ENCODE peak calls at places on chromosomes 2 and 18, in eight cellular contexts. B is lower lobe of right lung, G is fibroblast of lung, W is HCT116, T is uterus, S is neural progenitor cell, A is brain microvascular endothelial cell, Q is adrenal gland. L is an unnamed sample.

GRCh38 chr2:42944744-42945415 is 152.5 kb upstream of the HAAO start:
- DNase-seq in B (no peak), G (no peak), W (peak), T (no peak), S (peak), A (peak), Q (no peak), L (no peak)

GRCh38 chr2:197211881-197212342 is 98.7 kb downstream of the ANKRD44 start:
- DNase-seq in B (no peak), G (no peak), W (no peak), T (no peak), S (no peak), A (no peak), Q (no peak), L (no peak)

GRCh38 chr2:117858892-117859531 is 44.5 kb downstream of the DDX18 start:
- DNase-seq in B (peak), G (no peak), W (no peak), T (no peak), S (peak), A (no peak), Q (no peak), L (no peak)

GRCh38 chr18:22074343-22075070 is 94.9 kb upstream of the GATA6 start:
- DNase-seq in B (no peak), G (no peak), W (no peak), T (no peak), S (no peak), A (no peak), Q (no peak), L (no peak)

GRCh38 chr2:37829202-37829601 is 95.9 kb upstream of the RMDN2 start:
- DNase-seq in B (peak), G (peak), W (no peak), T (peak), S (no peak), A (peak), Q (no peak), L (peak)

GRCh38 chr2:43458002-43458628 is 137.7 kb downstream of the THADA start:
- DNase-seq in B (no peak), G (peak), W (no peak), T (no peak), S (no peak), A (peak), Q (no peak), L (peak)

GRCh38 chr2:141557329-141558098 is 573.3 kb downstream of the LRP1B start:
- DNase-seq in B (no peak), G (peak), W (no peak), T (no peak), S (no peak), A (peak), Q (no peak), L (peak)

GRCh38 chr2:156455366-156455975 is 19.3 kb downstream of the GPD2 start:
- DNase-seq in B (no peak), G (peak), W (peak), T (no peak), S (no peak), A (no peak), Q (no peak), L (peak)

GRCh38 chr2:239670463-239671120 is 269.8 kb upstream of the HDAC4 start:
- DNase-seq in B (no peak), G (no peak), W (no peak), T (no peak), S (no peak), A (no peak), Q (no peak), L (no peak)

GRCh38 chr2:44342854-44343253 is 18.4 kb downstream of the PREPL start:
- DNase-seq in B (no peak), G (peak), W (no peak), T (no peak), S (peak), A (no peak), Q (no peak), L (peak)

GRCh38 chr18:68148862-68149261 is 566.0 kb downstream of the TMX3 start:
- DNase-seq in B (no peak), G (no peak), W (no peak), T (no peak), S (peak), A (no peak), Q (no peak), L (no peak)

GRCh38 chr2:205650450-205650849 is 31.9 kb upstream of the NRP2 start:
- DNase-seq in B (no peak), G (peak), W (no peak), T (no peak), S (peak), A (peak), Q (no peak), L (peak)

GRCh38 chr2:167336213-167336612 is 447.9 kb downstream of the XIRP2 start:
- DNase-seq in B (no peak), G (no peak), W (no peak), T (no peak), S (no peak), A (no peak), Q (no peak), L (no peak)

GRCh38 chr2:119491776-119492525 is 32.3 kb downstream of the SCTR start:
- DNase-seq in B (no peak), G (peak), W (peak), T (no peak), S (no peak), A (peak), Q (no peak), L (peak)

GRCh38 chr2:50754514-50754913 is 277.4 kb downstream of the NRXN1 start:
- DNase-seq in B (no peak), G (no peak), W (no peak), T (no peak), S (no peak), A (no peak), Q (no peak), L (no peak)

GRCh38 chr2:238131761-238132462 is 6.6 kb upstream of the KLHL30 start:
- DNase-seq in B (peak), G (no peak), W (no peak), T (no peak), S (no peak), A (no peak), Q (no peak), L (no peak)

GRCh38 chr2:1754461-1755170 is 10.3 kb upstream of the PXDN start:
- DNase-seq in B (no peak), G (no peak), W (no peak), T (no peak), S (no peak), A (no peak), Q (no peak), L (no peak)

GRCh38 chr2:38892819-38893218 is 3.1 kb downstream of the ARHGEF33 start:
- DNase-seq in B (no peak), G (no peak), W (no peak), T (no peak), S (no peak), A (no peak), Q (no peak), L (no peak)

GRCh38 chr2:117536139-117536538 is 278.4 kb upstream of the DDX18 start:
- DNase-seq in B (no peak), G (no peak), W (no peak), T (no peak), S (peak), A (no peak), Q (no peak), L (peak)

GRCh38 chr2:3725458-3726250 is 22.3 kb downstream of the DCDC2C start:
- DNase-seq in B (no peak), G (no peak), W (no peak), T (no peak), S (no peak), A (no peak), Q (no peak), L (no peak)

GRCh38 chr18:3233433-3234168 is 13.8 kb upstream of the MYOM1 start:
- DNase-seq in B (no peak), G (no peak), W (no peak), T (no peak), S (no peak), A (no peak), Q (no peak), L (no peak)

GRCh38 chr2:241878007-241878970 is 8.8 kb downstream of the RTP5 start:
- DNase-seq in B (peak), G (peak), W (no peak), T (peak), S (peak), A (peak), Q (peak), L (peak)

GRCh38 chr2:214471990-214472389 is 61.1 kb downstream of the VWC2L start:
- DNase-seq in B (no peak), G (no peak), W (no peak), T (no peak), S (no peak), A (peak), Q (no peak), L (no peak)

GRCh38 chr18:12046751-12047335 is 46.8 kb upstream of the ANKRD62 start:
- DNase-seq in B (no peak), G (no peak), W (no peak), T (no peak), S (peak), A (no peak), Q (no peak), L (no peak)
- TF ChIP-seq CTCF in B (no peak), G (no peak), W (peak), T (no peak), S (peak), A (peak), Q (no peak), L (no peak)

GRCh38 chr18:8139127-8139591 is 470.1 kb upstream of the RAB12 start:
- DNase-seq in B (no peak), G (no peak), W (no peak), T (peak), S (no peak), A (no peak), Q (no peak), L (no peak)
- H3K27ac ChIP-seq in B (no peak), G (no peak), W (no peak), T (peak), S (no peak), A (no peak), Q (peak), L (no peak)

GRCh38 chr18:49201464-49201863 is 250.7 kb upstream of the SMAD7 start:
- DNase-seq in B (no peak), G (no peak), W (no peak), T (no peak), S (no peak), A (no peak), Q (no peak), L (no peak)

GRCh38 chr18:49207373-49207772 is 253.1 kb downstream of the DYM start:
- DNase-seq in B (no peak), G (no peak), W (peak), T (no peak), S (no peak), A (peak), Q (no peak), L (peak)

GRCh38 chr18:49206717-49207116 is 253.7 kb downstream of the DYM start:
- DNase-seq in B (no peak), G (peak), W (no peak), T (no peak), S (no peak), A (no peak), Q (no peak), L (no peak)
- TF ChIP-seq CTCF in B (no peak), G (no peak), W (no peak), T (no peak), S (no peak), A (peak), Q (no peak), L (no peak)

GRCh38 chr18:62963522-62963921 is 248.2 kb downstream of the PHLPP1 start:
- DNase-seq in B (no peak), G (no peak), W (no peak), T (no peak), S (no peak), A (no peak), Q (no peak), L (no peak)

GRCh38 chr18:62964432-62964831 is 249.1 kb downstream of the PHLPP1 start:
- DNase-seq in B (no peak), G (no peak), W (no peak), T (no peak), S (no peak), A (no peak), Q (no peak), L (no peak)

DNA sequence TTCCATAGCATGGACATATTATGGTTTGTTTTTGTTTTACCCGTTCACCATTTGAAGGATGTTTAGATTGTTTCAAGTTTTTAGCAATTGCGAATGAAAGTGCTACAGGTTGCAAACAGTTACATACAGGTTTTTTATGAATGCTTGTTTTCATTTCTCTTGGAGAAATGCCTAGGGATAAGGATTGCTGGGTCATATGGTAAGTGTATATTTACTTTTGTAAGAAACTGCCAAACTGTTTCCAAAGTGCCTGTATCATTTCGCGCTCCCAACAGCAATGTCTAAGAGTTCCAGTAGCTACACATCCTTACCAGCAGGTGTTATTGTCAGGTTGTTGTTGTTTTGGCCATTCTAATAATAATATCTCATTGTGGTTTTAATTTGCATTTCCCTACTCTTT is 251.7 kb downstream of the PHLPP1 start:
- DNase-seq in B (no peak), G (no peak), W (no peak), T (no peak), S (no peak), A (no peak), Q (no peak), L (no peak)
- H3K27ac ChIP-seq in B (no peak), G (no peak), W (no peak), T (no peak), S (no peak), A (no peak), Q (no peak), L (no peak)

GRCh38 chr18:475202-475624 is 25.3 kb downstream of the COLEC12 start:
- DNase-seq in B (no peak), G (peak), W (no peak), T (no peak), S (no peak), A (peak), Q (no peak), L (peak)

GRCh38 chr18:476368-476767 is 24.1 kb downstream of the COLEC12 start:
- DNase-seq in B (no peak), G (no peak), W (no peak), T (no peak), S (no peak), A (no peak), Q (no peak), L (no peak)

GRCh38 chr18:478679-479078 is 21.8 kb downstream of the COLEC12 start:
- DNase-seq in B (no peak), G (peak), W (no peak), T (no peak), S (no peak), A (peak), Q (no peak), L (no peak)

GRCh38 chr18:474416-474815 is 26.1 kb downstream of the COLEC12 start:
- DNase-seq in B (no peak), G (no peak), W (no peak), T (no peak), S (no peak), A (no peak), Q (no peak), L (no peak)

DNA sequence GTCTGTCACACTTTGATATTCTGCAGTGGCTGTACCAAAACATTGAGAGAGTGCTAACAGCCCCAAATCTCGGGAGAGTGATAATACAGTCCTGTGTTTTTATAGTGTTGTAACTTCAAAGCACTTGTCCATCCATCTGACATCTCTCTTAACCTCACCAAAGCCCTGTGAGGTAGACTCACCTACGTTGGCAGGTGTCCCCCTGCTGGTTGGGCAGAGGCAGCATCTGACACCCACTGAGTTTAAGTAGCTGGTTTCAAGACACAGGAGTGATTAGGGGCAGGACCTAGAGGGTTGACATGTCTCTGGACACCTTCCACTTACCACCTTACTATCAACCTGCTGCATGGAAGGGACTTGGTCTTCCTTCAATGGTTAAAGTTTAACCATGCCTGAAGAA is 22.9 kb downstream of the COLEC12 start:
- DNase-seq in B (no peak), G (no peak), W (peak), T (no peak), S (no peak), A (no peak), Q (no peak), L (peak)
- TF ChIP-seq CTCF in B (peak), G (no peak), W (peak), T (no peak), S (peak), A (peak), Q (no peak), L (no peak)

GRCh38 chr2:25674003-25674362 is 606 bp upstream of the DTNB start:
- DNase-seq in B (no peak), G (no peak), W (no peak), T (no peak), S (peak), A (no peak), Q (no peak), L (no peak)
- H3K27ac ChIP-seq in B (peak), G (no peak), W (peak), T (peak), S (no peak), A (no peak), Q (peak), L (peak)

GRCh38 chr18:77099501-77100370 is 32.8 kb downstream of the MBP start:
- DNase-seq in B (no peak), G (no peak), W (no peak), T (no peak), S (no peak), A (no peak), Q (no peak), L (no peak)

GRCh38 chr18:77103181-77103875 is 29.3 kb downstream of the MBP start:
- DNase-seq in B (no peak), G (peak), W (no peak), T (no peak), S (no peak), A (peak), Q (no peak), L (no peak)

GRCh38 chr18:77100751-77101355 is 31.7 kb downstream of the MBP start:
- DNase-seq in B (no peak), G (no peak), W (no peak), T (no peak), S (no peak), A (no peak), Q (no peak), L (peak)

GRCh38 chr18:77102246-77103040 is 30.1 kb downstream of the MBP start:
- DNase-seq in B (no peak), G (peak), W (no peak), T (no peak), S (no peak), A (peak), Q (no peak), L (no peak)

GRCh38 chr18:77101410-77102245 is 31.0 kb downstream of the MBP start:
- DNase-seq in B (peak), G (peak), W (peak), T (peak), S (no peak), A (peak), Q (peak), L (peak)
- TF ChIP-seq CTCF in B (no peak), G (no peak), W (no peak), T (no peak), S (no peak), A (no peak), Q (no peak), L (no peak)

GRCh38 chr2:159855153-159856140 is 57.4 kb upstream of the CD302 start:
- DNase-seq in B (no peak), G (peak), W (no peak), T (no peak), S (no peak), A (peak), Q (no peak), L (peak)

GRCh38 chr2:159850789-159851188 is 52.8 kb upstream of the CD302 start:
- DNase-seq in B (no peak), G (no peak), W (no peak), T (no peak), S (no peak), A (no peak), Q (no peak), L (no peak)

GRCh38 chr2:159853101-159853500 is 55.1 kb upstream of the CD302 start:
- DNase-seq in B (no peak), G (no peak), W (no peak), T (no peak), S (no peak), A (no peak), Q (no peak), L (no peak)

GRCh38 chr2:159856760-159857159 is 58.8 kb upstream of the CD302 start:
- DNase-seq in B (no peak), G (no peak), W (no peak), T (no peak), S (peak), A (no peak), Q (no peak), L (no peak)

GRCh38 chr2:159854485-159854884 is 56.5 kb upstream of the CD302 start:
- DNase-seq in B (no peak), G (no peak), W (no peak), T (no peak), S (no peak), A (no peak), Q (no peak), L (no peak)
- H3K27ac ChIP-seq in B (no peak), G (no peak), W (no peak), T (no peak), S (no peak), A (no peak), Q (no peak), L (no peak)

GRCh38 chr2:62774555-62775366 is 69.2 kb downstream of the EHBP1 start:
- DNase-seq in B (no peak), G (peak), W (peak), T (no peak), S (peak), A (peak), Q (peak), L (peak)
- TF ChIP-seq CTCF in B (peak), G (no peak), W (peak), T (peak), S (peak), A (peak), Q (peak), L (peak)

DNA sequence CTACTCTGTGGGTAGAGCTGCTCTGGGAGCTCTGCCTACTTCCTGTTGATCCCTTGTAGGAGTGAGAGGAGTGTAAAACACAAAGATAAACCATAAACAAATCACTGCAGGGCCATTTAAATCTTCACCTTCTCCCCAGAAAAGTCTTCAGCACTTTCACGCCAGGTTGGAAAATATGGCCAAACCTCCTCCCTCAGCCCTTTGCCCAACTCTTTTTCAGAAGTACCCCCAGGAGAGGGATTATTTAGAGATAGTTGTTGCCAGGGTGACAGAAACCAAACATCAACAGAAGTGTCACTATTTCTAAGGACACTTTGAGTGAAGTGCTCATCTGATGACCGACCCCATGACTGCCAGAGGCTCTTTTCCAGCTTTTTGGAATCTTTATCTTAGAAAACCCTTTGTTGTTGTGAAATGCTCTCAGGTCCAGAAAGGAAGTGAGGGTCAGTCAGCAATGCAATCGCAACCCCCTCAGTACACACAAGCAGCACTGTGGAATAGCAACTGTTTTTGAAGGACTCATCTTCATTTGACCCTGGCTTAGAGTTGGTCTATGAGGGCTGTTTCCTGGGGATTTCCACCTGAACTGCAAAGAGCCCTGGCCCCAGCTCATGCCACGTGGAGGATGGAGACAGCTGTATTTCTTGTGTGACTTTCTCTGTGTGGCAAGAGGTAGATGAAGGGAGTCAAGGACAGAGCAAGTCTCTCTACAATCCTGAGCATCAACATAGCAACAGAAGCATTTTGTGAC is 114.0 kb upstream of the STON1 start:
- DNase-seq in B (no peak), G (no peak), W (no peak), T (no peak), S (peak), A (no peak), Q (no peak), L (no peak)
- H3K27ac ChIP-seq in B (peak), G (no peak), W (no peak), T (no peak), S (no peak), A (no peak), Q (peak), L (no peak)

L was measured in RWPE1.